ENCODE peak calls at places on chromosomes 13 and 19, in five cellular contexts. M is SK-N-SH, V is IMR-90, B is K562, U is GM12878. F is an unnamed sample.
A peak's percentile ranks its signal among the peaks of the same experiment; 100 is the strongest.

GRCh38 chr13:27662738-27663470 is 41.2 kb downstream of the POLR1D start:
- DNase-seq in B (no peak), V (no peak), M (no peak), U (no peak), F (no peak)

GRCh38 chr13:28045861-28046260 is 54.5 kb downstream of the FLT3 start:
- DNase-seq in B (no peak), M (no peak), U (no peak), V (no peak), F (no peak)

GRCh38 chr13:113849981-113850721 is 13.7 kb downstream of the GAS6 start:
- DNase-seq in B (no peak), M (no peak), V (no peak), U (no peak), F (no peak)

GRCh38 chr13:106140476-106140875 is 395.0 kb downstream of the EFNB2 start:
- DNase-seq in U (no peak), V (no peak), M (no peak), B (no peak), F (no peak)

GRCh38 chr13:30157616-30157993 is 149.7 kb downstream of the KATNAL1 start:
- DNase-seq in M (no peak), U (peak; percentile 65), B (no peak), V (no peak), F (no peak)

GRCh38 chr13:70568571-70568970 is 460.3 kb upstream of the KLHL1 start:
- DNase-seq in B (peak; percentile 27), V (peak; percentile 26), U (peak; percentile 5), M (peak; percentile 21), F (peak; percentile 1)

GRCh38 chr19:5358173-5358800 is 17.7 kb upstream of the PTPRS start:
- DNase-seq in M (peak; percentile 67), B (peak; percentile 50), U (no peak), V (peak; percentile 17), F (peak; percentile 36)

GRCh38 chr13:51549593-51549992 is 34.7 kb upstream of the WDFY2 start:
- DNase-seq in V (no peak), B (no peak), M (no peak), U (no peak), F (no peak)

GRCh38 chr13:96346846-96347367 is 257.0 kb downstream of the HS6ST3 start:
- DNase-seq in B (no peak), U (no peak), M (peak; percentile 51), V (no peak), F (no peak)

GRCh38 chr13:80558074-80558473 is 217.1 kb upstream of the SPRY2 start:
- DNase-seq in B (no peak), V (no peak), U (no peak), M (no peak), F (peak; percentile 6)

GRCh38 chr19:14401468-14401867 is 17.7 kb downstream of the DDX39A start:
- DNase-seq in V (no peak), M (no peak), B (no peak), U (no peak), F (no peak)

GRCh38 chr13:83295684-83296083 is 586.6 kb downstream of the SLITRK1 start:
- DNase-seq in U (no peak), B (no peak), V (peak; percentile 11), M (no peak), F (no peak)

GRCh38 chr19:6697291-6697690 is 23.2 kb downstream of the C3 start:
- DNase-seq in B (peak; percentile 26), V (no peak), U (no peak), M (no peak), F (no peak)

GRCh38 chr13:40446365-40446764 is 220.1 kb downstream of the FOXO1 start:
- DNase-seq in M (no peak), B (no peak), U (no peak), V (no peak), F (no peak)

GRCh38 chr19:18385675-18386542 is at the start of gene GDF15:
- DNase-seq in U (no peak), M (peak; percentile 76), B (peak; percentile 98), V (peak; percentile 87), F (peak; percentile 87)

GRCh38 chr19:49683814-49684250 is 5.6 kb upstream of the ADM5 start:
- DNase-seq in B (no peak), M (no peak), V (no peak), U (no peak), F (no peak)

GRCh38 chr13:31970237-31970930 is 61.2 kb upstream of the FRY start:
- DNase-seq in V (peak; percentile 93), U (no peak), M (no peak), B (no peak), F (no peak)

GRCh38 chr19:6752257-6753177 is 13.0 kb downstream of the TRIP10 start:
- DNase-seq in U (no peak), B (no peak), V (no peak), M (no peak), F (no peak)

GRCh38 chr19:5903502-5904301 is at the start of gene NDUFA11:
- DNase-seq in M (peak; percentile 93), V (peak; percentile 95), U (no peak), B (peak; percentile 97), F (peak; percentile 83)

GRCh38 chr19:9793051-9793591 is 24.6 kb upstream of the ZNF846 start:
- DNase-seq in B (peak; percentile 61), V (peak; percentile 32), U (no peak), M (no peak), F (peak; percentile 33)

GRCh38 chr13:113856716-113857065 is 7.2 kb downstream of the GAS6 start:
- DNase-seq in U (no peak), B (no peak), V (peak; percentile 78), M (no peak), F (no peak)

GRCh38 chr13:25171517-25172302 is at the start of gene AMER2:
- DNase-seq in U (no peak), B (no peak), V (no peak), M (peak; percentile 75), F (no peak)

GRCh38 chr19:2266183-2266993 is 10.2 kb upstream of the JSRP1 start:
- DNase-seq in U (peak; percentile 54), M (peak; percentile 46), B (peak; percentile 91), V (peak; percentile 75), F (no peak)

GRCh38 chr19:18507021-18507726 is 14.7 kb downstream of the ELL start:
- DNase-seq in V (no peak), B (no peak), M (peak; percentile 57), U (no peak), F (no peak)

GRCh38 chr13:42615691-42616090 is 41.7 kb downstream of the TNFSF11 start:
- DNase-seq in M (no peak), V (peak; percentile 18), U (no peak), B (peak; percentile 6), F (no peak)

GRCh38 chr13:42610623-42611022 is 36.7 kb downstream of the TNFSF11 start:
- DNase-seq in V (no peak), U (no peak), B (no peak), M (no peak), F (no peak)

GRCh38 chr13:42617262-42617661 is 43.3 kb downstream of the TNFSF11 start:
- DNase-seq in M (no peak), V (no peak), B (no peak), U (no peak), F (no peak)

GRCh38 chr13:42612021-42612765 is 38.2 kb downstream of the TNFSF11 start:
- DNase-seq in V (no peak), U (no peak), M (no peak), B (no peak), F (no peak)
- TF ChIP-seq RCOR1 in V (no peak), U (no peak), M (no peak), B (no peak), F (no peak)

GRCh38 chr19:44661205-44661604 is 10.1 kb upstream of the CEACAM19 start:
- DNase-seq in B (no peak), M (no peak), V (no peak), U (no peak), F (no peak)
- TF ChIP-seq RCOR1 in B (no peak), M (no peak), V (no peak), U (no peak), F (no peak)

GRCh38 chr19:8145969-8146368 is 3.4 kb downstream of the FBN3 start:
- DNase-seq in M (no peak), U (no peak), V (no peak), B (peak; percentile 53), F (peak; percentile 37)

GRCh38 chr19:8141726-8142524 is 7.5 kb downstream of the FBN3 start:
- DNase-seq in V (no peak), B (no peak), M (peak; percentile 28), U (no peak), F (no peak)

GRCh38 chr19:8144273-8144672 is 5.1 kb downstream of the FBN3 start:
- DNase-seq in B (no peak), M (no peak), U (no peak), V (no peak), F (no peak)

GRCh38 chr19:8146877-8147575 is 2.4 kb downstream of the FBN3 start:
- DNase-seq in V (no peak), M (peak; percentile 38), B (no peak), U (no peak), F (no peak)

DNA sequence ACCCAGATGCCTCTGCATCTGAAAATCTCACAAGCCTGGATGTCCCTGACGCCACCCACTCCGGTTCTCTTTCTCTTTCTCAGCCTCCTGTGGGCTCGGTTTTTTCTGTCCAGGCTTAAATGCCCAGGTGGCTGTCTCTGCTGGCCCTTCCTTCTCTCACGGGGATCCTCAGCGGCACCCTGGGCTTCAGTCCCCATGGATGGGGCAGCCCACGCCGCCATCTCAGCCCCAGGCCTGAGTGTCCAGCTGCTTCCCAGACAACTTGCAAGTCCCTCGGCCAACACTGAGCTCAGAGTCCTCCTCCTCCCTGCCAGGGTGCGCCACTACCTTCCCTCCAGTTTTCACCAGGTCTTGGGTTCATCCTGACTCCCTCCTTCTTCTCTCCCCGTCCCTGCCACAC is 6.4 kb downstream of the FBN3 start:
- DNase-seq in M (peak; percentile 41), B (no peak), V (no peak), U (no peak), F (no peak)
- TF ChIP-seq RCOR1 in M (no peak), B (no peak), V (no peak), U (no peak), F (no peak)

GRCh38 chr19:43465468-43466120 is at the start of gene LYPD3:
- DNase-seq in B (no peak), M (no peak), U (no peak), V (peak; percentile 31), F (no peak)

GRCh38 chr19:43462383-43462782 is 3.0 kb downstream of the LYPD3 start:
- DNase-seq in V (no peak), B (no peak), M (no peak), U (no peak), F (no peak)

GRCh38 chr19:43462887-43463380 is 2.5 kb downstream of the LYPD3 start:
- DNase-seq in B (no peak), M (no peak), U (no peak), V (no peak), F (no peak)

GRCh38 chr19:43463381-43464088 is 1.9 kb downstream of the LYPD3 start:
- DNase-seq in B (peak; percentile 96), V (peak; percentile 79), M (peak; percentile 98), U (peak; percentile 73), F (peak; percentile 98)

DNA sequence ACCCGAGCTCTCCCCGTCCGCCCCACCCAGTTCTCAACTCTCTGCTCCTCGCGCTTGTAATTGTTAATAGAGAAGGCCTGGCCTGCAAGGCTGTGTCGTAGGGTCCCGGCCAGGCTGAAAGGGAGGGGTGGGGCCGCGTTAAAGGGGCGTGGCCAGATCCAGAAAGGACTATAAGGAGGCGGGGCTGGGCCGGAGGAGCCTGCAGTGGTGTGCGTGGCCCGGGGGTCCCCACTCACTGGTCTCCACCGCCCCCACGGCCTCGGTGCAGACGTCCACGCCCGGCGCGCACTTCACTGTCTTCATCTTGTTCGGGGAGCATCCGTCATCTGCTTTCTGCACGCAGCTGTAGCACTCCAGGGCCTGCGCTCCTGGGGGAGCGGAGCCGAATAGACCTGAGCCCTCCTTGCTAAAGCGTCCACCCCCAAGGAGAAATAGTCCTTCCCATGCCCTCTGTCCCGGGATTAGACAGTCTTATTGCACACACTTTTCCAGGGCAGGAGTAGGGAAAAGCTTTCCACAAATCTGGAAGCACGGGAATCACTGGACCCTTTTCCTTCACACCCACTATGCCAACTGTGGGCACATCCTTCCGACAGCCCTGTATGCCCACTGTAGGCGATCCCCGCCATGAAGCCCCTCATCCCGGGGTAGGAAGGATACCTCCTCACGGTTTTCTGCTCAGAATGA is 1.2 kb downstream of the LYPD3 start:
- DNase-seq in V (no peak), M (peak; percentile 87), B (peak; percentile 73), U (no peak), F (no peak)
- TF ChIP-seq RCOR1 in V (no peak), M (no peak), B (no peak), U (no peak), F (no peak)